ENCODE peak calls at places on chromosome 18, in seven cellular contexts. One of them, this sample, is unnamed.
A peak's percentile ranks its signal among the peaks of the same experiment; 100 is the strongest.

GRCh38 chr18:43664487-43665008 is 387.3 kb upstream of the SYT4 start:
- DNase-seq in stomach: no peak
- DNase-seq in fibroblast of lung: peak; percentile 32
- DNase-seq in progenitor cell of endocrine pancreas: no peak
- DNase-seq in GM06990: no peak
- DNase-seq in hepatocyte: no peak
- DNase-seq in fibroblast of the aortic adventitia: peak; percentile 2
- DNase-seq in this sample: no peak

GRCh38 chr18:22930089-22930713 is 2.9 kb upstream of the RBBP8 start:
- DNase-seq in stomach: peak; percentile 85
- DNase-seq in fibroblast of lung: peak; percentile 57
- DNase-seq in progenitor cell of endocrine pancreas: peak; percentile 48
- DNase-seq in GM06990: peak; percentile 29
- DNase-seq in hepatocyte: peak; percentile 87
- DNase-seq in fibroblast of the aortic adventitia: peak; percentile 74
- DNase-seq in this sample: no peak

GRCh38 chr18:59395226-59396175 is 36.4 kb upstream of the LMAN1 start:
- DNase-seq in stomach: no peak
- DNase-seq in fibroblast of lung: no peak
- DNase-seq in progenitor cell of endocrine pancreas: no peak
- DNase-seq in GM06990: no peak
- DNase-seq in hepatocyte: no peak
- DNase-seq in fibroblast of the aortic adventitia: no peak
- DNase-seq in this sample: no peak

GRCh38 chr18:79575891-79576685 is 103.5 kb upstream of the CTDP1 start:
- DNase-seq in stomach: peak; percentile 78
- DNase-seq in fibroblast of lung: peak; percentile 84
- DNase-seq in progenitor cell of endocrine pancreas: no peak
- DNase-seq in GM06990: no peak
- DNase-seq in hepatocyte: peak; percentile 73
- DNase-seq in fibroblast of the aortic adventitia: peak; percentile 16
- DNase-seq in this sample: peak; percentile 61

GRCh38 chr18:9321017-9321452 is 13.5 kb upstream of the TWSG1 start:
- DNase-seq in stomach: no peak
- DNase-seq in fibroblast of lung: peak; percentile 82
- DNase-seq in progenitor cell of endocrine pancreas: no peak
- DNase-seq in GM06990: no peak
- DNase-seq in hepatocyte: no peak
- DNase-seq in fibroblast of the aortic adventitia: peak; percentile 78
- DNase-seq in this sample: no peak

GRCh38 chr18:75076286-75076685 is 132.7 kb downstream of the PTGR3 start:
- DNase-seq in stomach: no peak
- DNase-seq in fibroblast of lung: no peak
- DNase-seq in progenitor cell of endocrine pancreas: no peak
- DNase-seq in GM06990: no peak
- DNase-seq in hepatocyte: no peak
- DNase-seq in fibroblast of the aortic adventitia: no peak
- DNase-seq in this sample: no peak

GRCh38 chr18:59140287-59140885 is 702 bp downstream of the SEC11C start:
- DNase-seq in stomach: peak; percentile 28
- DNase-seq in fibroblast of lung: peak; percentile 53
- DNase-seq in progenitor cell of endocrine pancreas: no peak
- DNase-seq in GM06990: no peak
- DNase-seq in hepatocyte: peak; percentile 69
- DNase-seq in fibroblast of the aortic adventitia: peak; percentile 46
- DNase-seq in this sample: no peak

GRCh38 chr18:36706313-36706881 is 122.4 kb downstream of the TPGS2 start:
- DNase-seq in stomach: no peak
- DNase-seq in fibroblast of lung: peak; percentile 66
- DNase-seq in progenitor cell of endocrine pancreas: no peak
- DNase-seq in GM06990: no peak
- DNase-seq in hepatocyte: no peak
- DNase-seq in fibroblast of the aortic adventitia: no peak
- DNase-seq in this sample: no peak

GRCh38 chr18:10142056-10142455 is 228.2 kb downstream of the VAPA start:
- DNase-seq in stomach: no peak
- DNase-seq in fibroblast of lung: no peak
- DNase-seq in progenitor cell of endocrine pancreas: no peak
- DNase-seq in GM06990: no peak
- DNase-seq in hepatocyte: no peak
- DNase-seq in fibroblast of the aortic adventitia: no peak
- DNase-seq in this sample: no peak

GRCh38 chr18:57959278-57959677 is 84.7 kb upstream of the NEDD4L start:
- DNase-seq in stomach: peak; percentile 69
- DNase-seq in fibroblast of lung: peak; percentile 56
- DNase-seq in progenitor cell of endocrine pancreas: no peak
- DNase-seq in GM06990: no peak
- DNase-seq in hepatocyte: peak; percentile 70
- DNase-seq in fibroblast of the aortic adventitia: peak; percentile 36
- DNase-seq in this sample: no peak

GRCh38 chr18:10239138-10239537 is 215.3 kb upstream of the APCDD1 start:
- DNase-seq in stomach: peak; percentile 60
- DNase-seq in fibroblast of lung: peak; percentile 14
- DNase-seq in progenitor cell of endocrine pancreas: no peak
- DNase-seq in GM06990: no peak
- DNase-seq in hepatocyte: peak; percentile 56
- DNase-seq in fibroblast of the aortic adventitia: peak; percentile 32
- DNase-seq in this sample: no peak

GRCh38 chr18:5574843-5575242 is 31.0 kb upstream of the EPB41L3 start:
- DNase-seq in stomach: no peak
- DNase-seq in fibroblast of lung: no peak
- DNase-seq in progenitor cell of endocrine pancreas: no peak
- DNase-seq in GM06990: no peak
- DNase-seq in hepatocyte: no peak
- DNase-seq in fibroblast of the aortic adventitia: no peak
- DNase-seq in this sample: no peak

GRCh38 chr18:75240433-75240832 is 29.8 kb downstream of the TSHZ1 start:
- DNase-seq in stomach: no peak
- DNase-seq in fibroblast of lung: no peak
- DNase-seq in progenitor cell of endocrine pancreas: no peak
- DNase-seq in GM06990: no peak
- DNase-seq in hepatocyte: no peak
- DNase-seq in fibroblast of the aortic adventitia: no peak
- DNase-seq in this sample: no peak

GRCh38 chr18:58998421-58999203 is 133.9 kb downstream of the ZNF532 start:
- DNase-seq in stomach: no peak
- DNase-seq in fibroblast of lung: peak; percentile 87
- DNase-seq in progenitor cell of endocrine pancreas: no peak
- DNase-seq in GM06990: no peak
- DNase-seq in hepatocyte: no peak
- DNase-seq in fibroblast of the aortic adventitia: peak; percentile 52
- DNase-seq in this sample: no peak

GRCh38 chr18:60804412-60804811 is 431.8 kb upstream of the MC4R start:
- DNase-seq in stomach: no peak
- DNase-seq in fibroblast of lung: no peak
- DNase-seq in progenitor cell of endocrine pancreas: no peak
- DNase-seq in GM06990: no peak
- DNase-seq in hepatocyte: no peak
- DNase-seq in fibroblast of the aortic adventitia: no peak
- DNase-seq in this sample: no peak

GRCh38 chr18:67117804-67118203 is 398.7 kb downstream of the DSEL start:
- DNase-seq in stomach: no peak
- DNase-seq in fibroblast of lung: peak; percentile 34
- DNase-seq in progenitor cell of endocrine pancreas: no peak
- DNase-seq in GM06990: no peak
- DNase-seq in hepatocyte: no peak
- DNase-seq in fibroblast of the aortic adventitia: peak; percentile 7
- DNase-seq in this sample: no peak

GRCh38 chr18:54392621-54393023 is 34.9 kb downstream of the C18orf54 start:
- DNase-seq in stomach: no peak
- DNase-seq in fibroblast of lung: peak; percentile 54
- DNase-seq in progenitor cell of endocrine pancreas: no peak
- DNase-seq in GM06990: peak; percentile 19
- DNase-seq in hepatocyte: peak; percentile 86
- DNase-seq in fibroblast of the aortic adventitia: peak; percentile 79
- DNase-seq in this sample: peak; percentile 51

GRCh38 chr18:26546170-26546874 is 2.0 kb downstream of the KCTD1 start:
- DNase-seq in stomach: no peak
- DNase-seq in fibroblast of lung: peak; percentile 51
- DNase-seq in progenitor cell of endocrine pancreas: no peak
- DNase-seq in GM06990: no peak
- DNase-seq in hepatocyte: no peak
- DNase-seq in fibroblast of the aortic adventitia: peak; percentile 11
- DNase-seq in this sample: no peak

GRCh38 chr18:8791171-8791651 is 85.9 kb downstream of the MTCL1 start:
- DNase-seq in stomach: no peak
- DNase-seq in fibroblast of lung: no peak
- DNase-seq in progenitor cell of endocrine pancreas: no peak
- DNase-seq in GM06990: no peak
- DNase-seq in hepatocyte: no peak
- DNase-seq in fibroblast of the aortic adventitia: peak; percentile 35
- DNase-seq in this sample: no peak

GRCh38 chr18:10213526-10213925 is 240.9 kb upstream of the APCDD1 start:
- DNase-seq in stomach: no peak
- DNase-seq in fibroblast of lung: no peak
- DNase-seq in progenitor cell of endocrine pancreas: no peak
- DNase-seq in GM06990: peak; percentile 24
- DNase-seq in hepatocyte: peak; percentile 62
- DNase-seq in fibroblast of the aortic adventitia: no peak
- DNase-seq in this sample: peak; percentile 54

GRCh38 chr18:48913201-48913600 is 37.6 kb downstream of the SMAD7 start:
- DNase-seq in stomach: peak; percentile 51
- DNase-seq in fibroblast of lung: no peak
- DNase-seq in progenitor cell of endocrine pancreas: no peak
- DNase-seq in GM06990: no peak
- DNase-seq in hepatocyte: no peak
- DNase-seq in fibroblast of the aortic adventitia: no peak
- DNase-seq in this sample: no peak
- TF ChIP-seq CTCF in stomach: no peak
- TF ChIP-seq CTCF in fibroblast of lung: no peak
- TF ChIP-seq CTCF in progenitor cell of endocrine pancreas: no peak
- TF ChIP-seq CTCF in GM06990: peak; percentile 64
- TF ChIP-seq CTCF in hepatocyte: no peak
- TF ChIP-seq CTCF in fibroblast of the aortic adventitia: no peak
- TF ChIP-seq CTCF in this sample: peak; percentile 22

GRCh38 chr18:52283927-52284326 is 56.1 kb upstream of the DCC start:
- DNase-seq in stomach: no peak
- DNase-seq in fibroblast of lung: no peak
- DNase-seq in progenitor cell of endocrine pancreas: no peak
- DNase-seq in GM06990: no peak
- DNase-seq in hepatocyte: no peak
- DNase-seq in fibroblast of the aortic adventitia: no peak
- DNase-seq in this sample: no peak

GRCh38 chr18:52286675-52287074 is 53.3 kb upstream of the DCC start:
- DNase-seq in stomach: no peak
- DNase-seq in fibroblast of lung: no peak
- DNase-seq in progenitor cell of endocrine pancreas: no peak
- DNase-seq in GM06990: no peak
- DNase-seq in hepatocyte: no peak
- DNase-seq in fibroblast of the aortic adventitia: no peak
- DNase-seq in this sample: no peak

GRCh38 chr18:52287151-52287550 is 52.8 kb upstream of the DCC start:
- DNase-seq in stomach: no peak
- DNase-seq in fibroblast of lung: peak; percentile 58
- DNase-seq in progenitor cell of endocrine pancreas: no peak
- DNase-seq in GM06990: no peak
- DNase-seq in hepatocyte: no peak
- DNase-seq in fibroblast of the aortic adventitia: no peak
- DNase-seq in this sample: no peak

DNA sequence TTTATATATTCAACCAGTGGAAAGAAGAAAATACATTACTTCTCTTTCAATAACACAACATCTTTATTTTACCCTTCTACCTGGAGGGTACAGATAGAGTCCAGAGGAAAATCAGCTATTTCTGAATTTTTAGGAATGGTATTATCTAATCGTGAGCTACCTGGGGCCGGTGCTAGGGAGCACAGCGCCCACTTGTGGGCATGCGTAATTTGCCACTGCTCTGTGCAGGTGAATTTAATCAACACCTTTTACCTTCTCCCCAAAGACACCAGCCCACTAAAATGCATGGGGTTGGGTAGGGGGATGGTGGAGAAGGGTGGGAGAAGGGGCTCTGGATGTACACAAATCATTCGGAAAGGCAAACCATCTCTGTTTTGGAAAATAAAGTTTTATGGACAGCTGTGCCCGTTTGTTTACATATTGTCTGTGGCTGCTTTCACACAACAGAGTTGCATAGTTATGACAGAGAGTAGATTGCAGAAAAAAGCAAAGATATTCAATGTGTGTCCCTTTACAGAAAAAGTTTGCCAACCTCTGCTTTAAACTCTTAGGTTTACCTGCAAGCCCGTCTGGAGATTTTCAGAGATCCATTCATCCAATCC is 51.5 kb upstream of the DCC start:
- DNase-seq in stomach: peak; percentile 32
- DNase-seq in fibroblast of lung: no peak
- DNase-seq in progenitor cell of endocrine pancreas: peak; percentile 16
- DNase-seq in GM06990: peak; percentile 15
- DNase-seq in hepatocyte: peak; percentile 53
- DNase-seq in fibroblast of the aortic adventitia: no peak
- DNase-seq in this sample: no peak
- TF ChIP-seq CTCF in stomach: no peak
- TF ChIP-seq CTCF in fibroblast of lung: no peak
- TF ChIP-seq CTCF in progenitor cell of endocrine pancreas: peak; percentile 80
- TF ChIP-seq CTCF in GM06990: peak; percentile 98
- TF ChIP-seq CTCF in hepatocyte: peak; percentile 67
- TF ChIP-seq CTCF in fibroblast of the aortic adventitia: no peak
- TF ChIP-seq CTCF in this sample: peak; percentile 96

GRCh38 chr18:7592305-7593071 is 25.4 kb downstream of the PTPRM start:
- DNase-seq in stomach: no peak
- DNase-seq in fibroblast of lung: no peak
- DNase-seq in progenitor cell of endocrine pancreas: no peak
- DNase-seq in GM06990: no peak
- DNase-seq in hepatocyte: no peak
- DNase-seq in fibroblast of the aortic adventitia: no peak
- DNase-seq in this sample: no peak
- TF ChIP-seq CTCF in stomach: no peak
- TF ChIP-seq CTCF in fibroblast of lung: no peak
- TF ChIP-seq CTCF in progenitor cell of endocrine pancreas: peak; percentile 51
- TF ChIP-seq CTCF in GM06990: no peak
- TF ChIP-seq CTCF in hepatocyte: peak; percentile 4
- TF ChIP-seq CTCF in fibroblast of the aortic adventitia: peak; percentile 12
- TF ChIP-seq CTCF in this sample: no peak

DNA sequence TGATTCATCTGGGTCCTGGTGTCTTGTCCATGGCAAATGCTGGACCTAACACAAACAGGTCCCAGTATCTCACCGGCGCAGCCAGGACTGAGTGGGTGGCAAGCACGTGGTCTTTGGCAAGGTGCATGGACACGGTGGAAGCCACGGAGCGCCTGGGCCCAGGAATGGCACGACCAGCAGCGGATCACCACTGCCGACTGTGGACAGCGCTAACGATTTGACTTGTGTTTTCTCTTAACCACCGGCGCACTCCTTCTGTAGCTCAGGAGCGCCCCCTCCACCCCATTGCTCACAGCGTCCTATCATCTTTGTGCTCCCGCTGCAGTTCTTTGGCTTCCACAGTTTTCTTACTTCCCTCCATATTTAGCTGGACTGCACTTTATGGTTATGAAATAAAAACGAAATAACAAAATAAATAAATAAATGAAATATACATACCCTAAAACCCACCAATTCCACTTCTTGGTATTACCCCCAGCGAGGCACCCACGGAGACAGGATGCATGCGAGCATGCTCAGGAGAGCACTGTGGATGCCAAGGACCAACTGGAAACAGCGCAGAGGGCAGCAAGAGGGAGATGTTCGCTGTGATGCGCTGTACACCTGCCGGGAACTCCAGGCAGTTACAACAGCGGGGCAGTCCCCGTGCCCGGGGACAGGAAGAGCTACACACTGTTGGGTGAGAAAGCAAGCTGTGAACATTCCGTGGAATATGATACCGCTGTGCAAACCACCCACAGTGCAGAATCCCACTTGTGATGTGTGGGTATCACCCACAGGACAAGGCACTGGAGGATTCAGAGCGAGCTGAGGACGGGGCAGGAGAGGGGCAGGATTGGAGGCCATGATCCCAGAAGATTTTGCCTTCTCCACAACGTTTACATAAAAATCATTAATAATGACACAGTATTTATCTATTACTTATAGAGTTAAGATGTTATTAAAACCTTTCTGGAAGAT is 7.0 kb upstream of the CIDEA start:
- DNase-seq in stomach: no peak
- DNase-seq in fibroblast of lung: no peak
- DNase-seq in progenitor cell of endocrine pancreas: no peak
- DNase-seq in GM06990: no peak
- DNase-seq in hepatocyte: peak; percentile 56
- DNase-seq in fibroblast of the aortic adventitia: no peak
- DNase-seq in this sample: no peak
- TF ChIP-seq CTCF in stomach: no peak
- TF ChIP-seq CTCF in fibroblast of lung: no peak
- TF ChIP-seq CTCF in progenitor cell of endocrine pancreas: peak; percentile 68
- TF ChIP-seq CTCF in GM06990: peak; percentile 43
- TF ChIP-seq CTCF in hepatocyte: peak; percentile 42
- TF ChIP-seq CTCF in fibroblast of the aortic adventitia: peak; percentile 21
- TF ChIP-seq CTCF in this sample: no peak

This sample was measured in LNCaP clone FGC.